ENCODE peak calls at places on chromosomes 6 and 20, in six cellular contexts. One of them, this sample, is unnamed.

GRCh38 chr20:19074828-19075516 is 137.5 kb upstream of the SLC24A3 start:
- DNase-seq in GM23248: no peak
- DNase-seq in ovary: no peak
- DNase-seq in H9: no peak
- DNase-seq in uterus: no peak
- DNase-seq in psoas muscle: no peak
- DNase-seq in this sample: no peak

GRCh38 chr20:20410678-20411077 is 42.8 kb downstream of the INSM1 start:
- DNase-seq in uterus: no peak
- DNase-seq in ovary: peak; percentile 60
- DNase-seq in H9: peak; percentile 75
- DNase-seq in psoas muscle: no peak
- DNase-seq in GM23248: no peak
- DNase-seq in this sample: no peak

GRCh38 chr6:40882321-40882720 is 156.7 kb downstream of the UNC5CL start:
- DNase-seq in ovary: no peak
- DNase-seq in H9: no peak
- DNase-seq in psoas muscle: no peak
- DNase-seq in GM23248: no peak
- DNase-seq in uterus: no peak
- DNase-seq in this sample: no peak

GRCh38 chr6:164039954-164040375 is 625.4 kb downstream of the QKI start:
- DNase-seq in uterus: peak; percentile 34
- DNase-seq in GM23248: no peak
- DNase-seq in H9: peak; percentile 44
- DNase-seq in psoas muscle: peak; percentile 27
- DNase-seq in ovary: peak; percentile 75
- DNase-seq in this sample: peak; percentile 76

GRCh38 chr20:56400001-56400640 is 7.7 kb downstream of the CSTF1 start:
- DNase-seq in H9: no peak
- DNase-seq in ovary: no peak
- DNase-seq in GM23248: peak; percentile 84
- DNase-seq in uterus: no peak
- DNase-seq in psoas muscle: no peak
- DNase-seq in this sample: no peak

GRCh38 chr6:10146723-10147451 is 268.0 kb downstream of the TFAP2A start:
- DNase-seq in GM23248: peak; percentile 67
- DNase-seq in uterus: no peak
- DNase-seq in psoas muscle: no peak
- DNase-seq in H9: peak; percentile 53
- DNase-seq in ovary: no peak
- DNase-seq in this sample: no peak

GRCh38 chr6:126152346-126152745 is 166.0 kb downstream of the TRMT11 start:
- DNase-seq in H9: no peak
- DNase-seq in uterus: no peak
- DNase-seq in GM23248: no peak
- DNase-seq in psoas muscle: no peak
- DNase-seq in ovary: no peak
- DNase-seq in this sample: no peak

GRCh38 chr20:19964289-19965263 is 52.6 kb upstream of the NAA20 start:
- DNase-seq in H9: no peak
- DNase-seq in GM23248: peak; percentile 94
- DNase-seq in ovary: peak; percentile 75
- DNase-seq in psoas muscle: peak; percentile 72
- DNase-seq in uterus: peak; percentile 78
- DNase-seq in this sample: peak; percentile 70

GRCh38 chr6:141169419-141169818 is 963.3 kb upstream of the GJE1 start:
- DNase-seq in H9: no peak
- DNase-seq in ovary: no peak
- DNase-seq in uterus: no peak
- DNase-seq in psoas muscle: no peak
- DNase-seq in GM23248: peak; percentile 83
- DNase-seq in this sample: no peak

GRCh38 chr20:23770384-23770783 is 19.6 kb upstream of the CST1 start:
- DNase-seq in GM23248: no peak
- DNase-seq in H9: no peak
- DNase-seq in psoas muscle: no peak
- DNase-seq in ovary: no peak
- DNase-seq in uterus: no peak
- DNase-seq in this sample: no peak

GRCh38 chr20:35629432-35630145 is 14.0 kb downstream of the SPAG4 start:
- DNase-seq in GM23248: no peak
- DNase-seq in uterus: no peak
- DNase-seq in H9: peak; percentile 18
- DNase-seq in ovary: no peak
- DNase-seq in psoas muscle: no peak
- DNase-seq in this sample: no peak

GRCh38 chr6:116218172-116218633 is 35.7 kb downstream of the TSPYL4 start:
- DNase-seq in ovary: no peak
- DNase-seq in GM23248: peak; percentile 62
- DNase-seq in uterus: no peak
- DNase-seq in psoas muscle: no peak
- DNase-seq in H9: no peak
- DNase-seq in this sample: no peak

GRCh38 chr6:9252784-9253183 is 817.4 kb upstream of the SLC35B3 start:
- DNase-seq in psoas muscle: no peak
- DNase-seq in GM23248: no peak
- DNase-seq in ovary: no peak
- DNase-seq in uterus: no peak
- DNase-seq in H9: peak; percentile 27
- DNase-seq in this sample: no peak

GRCh38 chr6:36735110-36735971 is 37.7 kb downstream of the RAB44 start:
- DNase-seq in ovary: peak; percentile 77
- DNase-seq in GM23248: peak; percentile 96
- DNase-seq in psoas muscle: peak; percentile 85
- DNase-seq in uterus: peak; percentile 87
- DNase-seq in H9: no peak
- DNase-seq in this sample: peak; percentile 93

GRCh38 chr20:10798811-10799210 is 125.0 kb upstream of the JAG1 start:
- DNase-seq in psoas muscle: no peak
- DNase-seq in uterus: no peak
- DNase-seq in GM23248: no peak
- DNase-seq in ovary: no peak
- DNase-seq in H9: no peak
- DNase-seq in this sample: no peak

GRCh38 chr6:30160791-30161261 is at the start of gene TRIM10:
- DNase-seq in GM23248: no peak
- DNase-seq in H9: no peak
- DNase-seq in psoas muscle: no peak
- DNase-seq in uterus: no peak
- DNase-seq in ovary: no peak
- DNase-seq in this sample: no peak

GRCh38 chr20:37801921-37802320 is 101.0 kb upstream of the VSTM2L start:
- DNase-seq in psoas muscle: no peak
- DNase-seq in ovary: no peak
- DNase-seq in GM23248: no peak
- DNase-seq in uterus: no peak
- DNase-seq in H9: no peak
- DNase-seq in this sample: no peak
- H3K4me1 ChIP-seq in psoas muscle: no peaks in the 10 kb centered on the region
- H3K4me1 ChIP-seq in ovary: no peaks in the 10 kb centered on the region
- H3K4me1 ChIP-seq in GM23248: no peaks in the 10 kb centered on the region
- H3K4me1 ChIP-seq in uterus: no peaks in the 10 kb centered on the region
- H3K4me1 ChIP-seq in H9: no peaks in the 10 kb centered on the region
- H3K4me1 ChIP-seq in this sample: no peaks in the 10 kb centered on the region

DNA sequence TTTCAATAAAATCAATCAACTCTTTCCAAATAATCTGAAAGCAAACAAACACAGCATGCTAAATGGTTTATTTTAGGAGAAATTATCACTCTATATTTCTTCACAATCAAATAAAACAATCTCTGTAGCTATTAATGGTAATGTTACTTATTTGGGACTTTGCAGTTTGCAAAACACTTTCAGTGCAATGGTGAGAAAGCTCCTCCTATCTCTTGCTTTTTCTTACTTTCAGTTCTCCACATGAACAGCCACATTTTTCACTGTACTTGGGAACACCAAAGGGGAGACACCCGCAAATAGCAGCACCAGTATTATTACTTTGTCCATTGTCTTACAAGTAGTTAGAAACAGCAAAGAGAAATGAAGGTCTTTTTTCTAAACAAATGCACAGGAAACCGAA is 92.4 kb downstream of the DST start:
- DNase-seq in GM23248: peak; percentile 41
- DNase-seq in psoas muscle: no peak
- DNase-seq in H9: no peak
- DNase-seq in uterus: no peak
- DNase-seq in ovary: no peak
- DNase-seq in this sample: no peak
- H3K4me1 ChIP-seq in GM23248: peaks cover 63% of the 10 kb centered on the region
- H3K4me1 ChIP-seq in psoas muscle: peaks cover 42% of the 10 kb centered on the region
- H3K4me1 ChIP-seq in H9: no peaks in the 10 kb centered on the region
- H3K4me1 ChIP-seq in uterus: peaks cover 12% of the 10 kb centered on the region
- H3K4me1 ChIP-seq in ovary: peaks cover 1% of the 10 kb centered on the region
- H3K4me1 ChIP-seq in this sample: peaks cover 5% of the 10 kb centered on the region

GRCh38 chr6:159997498-159998101 is 28.7 kb downstream of the IGF2R start:
- DNase-seq in H9: no peak
- DNase-seq in uterus: no peak
- DNase-seq in GM23248: no peak
- DNase-seq in ovary: no peak
- DNase-seq in psoas muscle: no peak
- DNase-seq in this sample: no peak
- H3K4me1 ChIP-seq in H9: peaks cover 2% of the 10 kb centered on the region
- H3K4me1 ChIP-seq in uterus: no peaks in the 10 kb centered on the region
- H3K4me1 ChIP-seq in GM23248: no peaks in the 10 kb centered on the region
- H3K4me1 ChIP-seq in ovary: no peaks in the 10 kb centered on the region
- H3K4me1 ChIP-seq in psoas muscle: peaks cover 33% of the 10 kb centered on the region
- H3K4me1 ChIP-seq in this sample: no peaks in the 10 kb centered on the region

DNA sequence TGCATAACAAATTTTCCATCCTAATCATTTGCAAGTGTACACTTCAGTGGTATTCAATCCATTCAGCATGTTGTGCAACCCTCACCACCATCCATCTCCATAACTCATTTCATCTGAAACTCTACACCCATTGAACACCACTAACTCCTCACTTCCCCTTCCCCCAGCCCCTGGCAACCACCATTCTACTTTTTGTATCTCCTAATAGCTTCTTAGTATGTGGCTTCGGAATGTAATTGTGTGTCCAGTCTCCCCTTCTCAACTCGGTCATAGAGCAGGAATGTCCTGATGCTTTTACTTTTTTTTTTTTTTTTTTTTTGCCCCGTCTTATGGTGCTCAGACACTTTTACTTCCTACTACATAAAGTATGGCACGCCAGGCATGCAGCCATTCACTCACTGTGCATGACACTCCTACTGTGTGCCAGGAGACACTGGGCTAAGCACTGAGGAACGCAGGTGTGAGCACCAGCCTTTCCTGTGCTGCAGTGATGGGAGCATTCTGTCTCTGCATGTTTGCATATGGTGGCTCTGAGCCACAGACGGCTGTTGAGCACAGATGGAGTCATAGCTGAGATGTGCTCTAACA is 15.3 kb downstream of the HCK start:
- DNase-seq in ovary: no peak
- DNase-seq in psoas muscle: no peak
- DNase-seq in H9: no peak
- DNase-seq in uterus: no peak
- DNase-seq in GM23248: peak; percentile 93
- DNase-seq in this sample: no peak
- H3K4me1 ChIP-seq in ovary: no peaks in the 10 kb centered on the region
- H3K4me1 ChIP-seq in psoas muscle: no peaks in the 10 kb centered on the region
- H3K4me1 ChIP-seq in H9: no peaks in the 10 kb centered on the region
- H3K4me1 ChIP-seq in uterus: no peaks in the 10 kb centered on the region
- H3K4me1 ChIP-seq in GM23248: peaks cover 26% of the 10 kb centered on the region
- H3K4me1 ChIP-seq in this sample: no peaks in the 10 kb centered on the region

GRCh38 chr6:155395339-155395738 is 60.3 kb downstream of the NOX3 start:
- DNase-seq in psoas muscle: no peak
- DNase-seq in H9: no peak
- DNase-seq in uterus: no peak
- DNase-seq in ovary: no peak
- DNase-seq in GM23248: no peak
- DNase-seq in this sample: no peak
- H3K4me1 ChIP-seq in psoas muscle: no peaks in the 10 kb centered on the region
- H3K4me1 ChIP-seq in H9: no peaks in the 10 kb centered on the region
- H3K4me1 ChIP-seq in uterus: no peaks in the 10 kb centered on the region
- H3K4me1 ChIP-seq in ovary: no peaks in the 10 kb centered on the region
- H3K4me1 ChIP-seq in GM23248: peaks cover 2% of the 10 kb centered on the region
- H3K4me1 ChIP-seq in this sample: no peaks in the 10 kb centered on the region